ENCODE peak calls at places on chromosomes 2 and 18, in five cellular contexts. O is SW 1271; M is IMR-90; N is stimulated activated CD8-positive, alpha-beta memory T cell treated with anti-CD3 and anti-CD28 coated beads, Interleukin-4, amount 100 ng/mL, for 1 hour; C is astrocyte of the spinal cord. R is an unnamed sample.

GRCh38 chr2:218002792-218003191 is at the start of gene TNS1:
- DNase-seq in C (peak; percentile 39), M (peak; percentile 65), O (no peak), N (no peak), R (no peak)

GRCh38 chr2:19796036-19796703 is 105.6 kb downstream of the TTC32 start:
- DNase-seq in M (peak; percentile 45), C (peak; percentile 67), N (no peak), O (no peak), R (no peak)

GRCh38 chr2:73116182-73116960 is 3.6 kb upstream of the RAB11FIP5 start:
- DNase-seq in C (no peak), N (no peak), M (no peak), O (no peak), R (no peak)

GRCh38 chr2:241859436-241860183 is 916 bp upstream of the PDCD1 start:
- DNase-seq in C (no peak), M (peak; percentile 36), O (no peak), N (no peak), R (no peak)

GRCh38 chr2:8628179-8628869 is 53.5 kb upstream of the ID2 start:
- DNase-seq in M (peak; percentile 8), O (no peak), C (no peak), N (no peak), R (no peak)

GRCh38 chr2:197089659-197090058 is 163.2 kb upstream of the PGAP1 start:
- DNase-seq in C (no peak), M (no peak), N (no peak), O (no peak), R (no peak)

GRCh38 chr2:134917958-134918517 is 584 bp upstream of the CCNT2 start:
- DNase-seq in O (peak; percentile 96), M (no peak), C (no peak), N (no peak), R (peak; percentile 90)

GRCh38 chr2:239151201-239152131 is 249.4 kb downstream of the HDAC4 start:
- DNase-seq in N (no peak), O (no peak), M (no peak), C (no peak), R (no peak)

GRCh38 chr2:235666240-235666781 is 172.5 kb downstream of the AGAP1 start:
- DNase-seq in N (no peak), C (peak; percentile 93), O (no peak), M (peak; percentile 90), R (no peak)

GRCh38 chr2:105099153-105099552 is 61.3 kb downstream of the MRPS9 start:
- DNase-seq in M (no peak), O (no peak), N (no peak), C (no peak), R (no peak)

GRCh38 chr2:232927793-232928563 is 57.9 kb downstream of the SNORC start:
- DNase-seq in C (no peak), O (no peak), N (no peak), M (no peak), R (no peak)

GRCh38 chr18:73124165-73124564 is 256.4 kb upstream of the NETO1 start:
- DNase-seq in M (peak; percentile 1), N (no peak), C (peak; percentile 29), O (no peak), R (no peak)

GRCh38 chr2:58920001-58920400 is 678.9 kb upstream of the FANCL start:
- DNase-seq in M (peak; percentile 68), O (no peak), N (no peak), C (peak; percentile 53), R (no peak)

GRCh38 chr18:5625076-5625475 is 81.3 kb upstream of the EPB41L3 start:
- DNase-seq in M (no peak), N (no peak), O (no peak), C (no peak), R (no peak)

GRCh38 chr2:1282552-1282951 is 130.7 kb upstream of the TPO start:
- DNase-seq in O (no peak), C (no peak), M (no peak), N (no peak), R (no peak)

GRCh38 chr2:235017441-235017840 is 65.6 kb downstream of the SH3BP4 start:
- DNase-seq in N (no peak), M (no peak), O (no peak), C (no peak), R (no peak)

GRCh38 chr18:78548261-78549058 is 431.2 kb upstream of the SALL3 start:
- DNase-seq in C (no peak), O (no peak), N (no peak), M (no peak), R (no peak)

GRCh38 chr2:9793156-9793917 is 49.9 kb upstream of the TAF1B start:
- DNase-seq in M (no peak), O (no peak), C (no peak), N (no peak), R (no peak)

GRCh38 chr18:28189400-28190239 is 12.7 kb upstream of the CDH2 start:
- DNase-seq in M (peak; percentile 87), N (no peak), C (peak; percentile 76), O (no peak), R (no peak)

GRCh38 chr2:59691518-59692190 is 861.8 kb downstream of the BCL11A start:
- DNase-seq in C (no peak), N (no peak), O (no peak), M (no peak), R (no peak)

GRCh38 chr2:191811807-191812602 is 34.9 kb downstream of the CAVIN2 start:
- DNase-seq in O (peak; percentile 17), N (no peak), M (peak; percentile 69), C (peak; percentile 80), R (no peak)

GRCh38 chr2:54424555-54425163 is 31.5 kb upstream of the SPTBN1 start:
- DNase-seq in M (no peak), N (no peak), O (no peak), C (no peak), R (no peak)

GRCh38 chr2:175815537-175815936 is 186.5 kb downstream of the LNPK start:
- DNase-seq in M (peak; percentile 52), C (no peak), N (no peak), O (no peak), R (no peak)

R was measured in esophagus squamous epithelium.